ENCODE peak calls at places on chromosome 16, in seven cellular contexts. Z is Peyer's patch, Y is transverse colon, C is uterus, R is A549, K is right lobe of liver, H is prostate gland. L is an unnamed sample.

GRCh38 chr16:86303787-86304685 is 206.3 kb upstream of the FOXF1 start:
- DNase-seq in R (no peak), Y (peak; percentile 43), C (peak; percentile 68), K (no peak), Z (peak; percentile 50), H (no peak), L (no peak)

GRCh38 chr16:84582958-84583516 is 34.8 kb downstream of the COTL1 start:
- DNase-seq in H (no peak), C (no peak), R (peak; percentile 48), Z (no peak), K (no peak), Y (no peak), L (no peak)

GRCh38 chr16:46801428-46802049 is 29.4 kb downstream of the C16orf87 start:
- DNase-seq in K (no peak), C (no peak), R (peak; percentile 37), Z (no peak), Y (no peak), H (no peak), L (no peak)

GRCh38 chr16:89138843-89139520 is 32.6 kb upstream of the CDH15 start:
- DNase-seq in Z (no peak), R (no peak), K (peak; percentile 16), Y (no peak), C (no peak), H (no peak), L (no peak)

GRCh38 chr16:14531613-14532012 is 98.4 kb downstream of the PARN start:
- DNase-seq in C (no peak), K (no peak), Z (no peak), R (no peak), H (no peak), Y (no peak), L (no peak)

GRCh38 chr16:30663038-30663437 is 4.8 kb downstream of the FBRS start:
- DNase-seq in C (no peak), Z (no peak), R (no peak), Y (no peak), K (no peak), H (no peak), L (no peak)

GRCh38 chr16:10504404-10504885 is 76.0 kb downstream of the EMP2 start:
- DNase-seq in H (no peak), R (no peak), K (no peak), Y (no peak), Z (no peak), C (no peak), L (no peak)

GRCh38 chr16:89036776-89037175 is 56.9 kb upstream of the ACSF3 start:
- DNase-seq in K (no peak), C (no peak), Z (no peak), R (no peak), H (no peak), Y (no peak), L (no peak)

GRCh38 chr16:65388592-65388991 is 266.7 kb upstream of the CDH11 start:
- DNase-seq in R (no peak), K (no peak), H (no peak), C (no peak), Z (no peak), Y (no peak), L (no peak)

GRCh38 chr16:30186782-30187555 is 3.6 kb downstream of the CORO1A start:
- DNase-seq in R (peak; percentile 53), C (peak; percentile 47), H (peak; percentile 44), Y (peak; percentile 88), Z (peak; percentile 95), K (peak; percentile 67), L (peak; percentile 94)

GRCh38 chr16:1536601-1537000 is 3.1 kb downstream of the TMEM204 start:
- DNase-seq in K (no peak), H (no peak), Z (no peak), R (no peak), Y (no peak), C (no peak), L (no peak)

GRCh38 chr16:88634141-88634993 is 4.0 kb upstream of the IL17C start:
- DNase-seq in C (no peak), Z (peak; percentile 93), H (no peak), K (peak; percentile 62), R (no peak), Y (peak; percentile 74), L (peak; percentile 84)

GRCh38 chr16:89700100-89700648 is 1.3 kb downstream of the SPATA2L start:
- DNase-seq in R (peak; percentile 99), Z (peak; percentile 100), K (peak; percentile 100), C (peak; percentile 99), Y (peak; percentile 100), H (peak; percentile 100), L (peak; percentile 99)

DNA sequence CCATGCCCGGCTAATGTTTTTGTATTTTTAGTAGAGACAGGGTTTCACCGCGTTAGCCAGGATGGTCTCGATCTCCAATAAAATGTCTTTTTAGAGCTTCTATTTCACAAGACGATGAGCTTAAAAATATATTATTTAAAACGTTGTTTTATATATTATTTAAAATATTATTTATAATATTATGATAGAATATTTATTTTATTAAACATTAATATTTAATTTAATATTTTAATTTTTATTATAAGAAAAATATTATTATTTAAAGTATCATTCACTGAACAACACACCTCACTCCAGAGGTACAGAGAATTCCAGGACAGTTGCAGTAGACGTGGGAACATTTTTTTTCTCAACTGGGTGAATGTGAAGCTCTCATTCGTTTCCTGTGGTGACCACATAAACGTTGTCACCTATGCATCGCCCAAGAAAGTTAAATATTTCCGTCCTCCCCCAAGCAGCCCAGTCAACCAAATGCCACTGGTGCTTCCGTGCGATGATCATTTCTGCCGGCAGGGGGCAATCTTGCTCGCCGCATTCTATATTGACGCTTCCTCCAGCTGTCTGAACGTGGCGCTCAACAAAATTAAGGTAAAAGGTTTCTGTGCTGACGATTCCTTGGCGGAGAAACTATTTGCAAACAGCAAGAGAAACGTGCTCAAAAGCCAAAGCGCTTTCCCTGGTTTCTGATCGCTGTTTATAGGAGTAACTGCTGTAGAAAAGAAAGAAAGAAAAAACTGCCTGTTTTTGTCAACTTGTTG is 41.7 kb upstream of the PRSS54 start:
- DNase-seq in H (peak; percentile 75), Y (peak; percentile 87), K (peak; percentile 72), C (peak; percentile 78), R (peak; percentile 77), Z (peak; percentile 92), L (peak; percentile 97)
- H3K4me3 ChIP-seq in H (no peak overlapping the region), Y (peak overlapping the region; percentile 6), K (peak overlapping the region; percentile 6), C (no peak overlapping the region), R (peak overlapping the region; percentile 21), Z (peak overlapping the region; percentile 27), L (no peak overlapping the region)

GRCh38 chr16:4691666-4692412 is 1.5 kb upstream of the NUDT16L1 start:
- DNase-seq in K (peak; percentile 26), Z (no peak), H (no peak), C (peak; percentile 24), R (no peak), Y (no peak), L (peak; percentile 84)
- TF ChIP-seq POLR2A in K (no peak), Z (no peak), H (no peak), C (no peak), R (no peak), Y (no peak), L (no peak)

DNA sequence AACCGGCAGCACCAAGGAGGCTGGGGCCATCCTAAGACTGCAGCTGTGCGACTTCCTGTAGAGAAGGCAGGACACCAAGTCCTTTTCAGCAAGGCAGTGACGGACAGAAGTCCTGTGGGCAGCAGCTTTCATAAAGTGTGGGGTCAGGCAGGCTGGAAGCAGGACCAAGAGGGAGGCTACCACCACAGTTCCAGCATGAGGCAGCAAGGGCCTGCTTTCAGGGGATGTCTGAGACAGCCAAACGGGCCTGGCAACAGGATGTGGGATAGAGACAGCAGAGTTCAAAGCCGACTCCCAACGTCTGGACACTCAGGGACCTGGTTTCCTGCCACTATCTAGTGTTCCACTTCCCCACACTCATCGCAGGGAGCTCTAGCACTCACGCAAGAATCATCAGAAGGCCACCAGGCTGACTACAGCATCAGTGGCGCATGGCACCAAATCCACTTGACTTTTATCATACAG is 5.3 kb downstream of the USP7 start:
- DNase-seq in H (no peak), Z (peak; percentile 69), C (no peak), R (no peak), Y (peak; percentile 52), K (no peak), L (no peak)
- H3K4me3 ChIP-seq in H (no peak overlapping the region), Z (peak overlapping the region; percentile 12), C (no peak overlapping the region), R (no peak overlapping the region), Y (no peak overlapping the region), K (no peak overlapping the region), L (no peak overlapping the region)

DNA sequence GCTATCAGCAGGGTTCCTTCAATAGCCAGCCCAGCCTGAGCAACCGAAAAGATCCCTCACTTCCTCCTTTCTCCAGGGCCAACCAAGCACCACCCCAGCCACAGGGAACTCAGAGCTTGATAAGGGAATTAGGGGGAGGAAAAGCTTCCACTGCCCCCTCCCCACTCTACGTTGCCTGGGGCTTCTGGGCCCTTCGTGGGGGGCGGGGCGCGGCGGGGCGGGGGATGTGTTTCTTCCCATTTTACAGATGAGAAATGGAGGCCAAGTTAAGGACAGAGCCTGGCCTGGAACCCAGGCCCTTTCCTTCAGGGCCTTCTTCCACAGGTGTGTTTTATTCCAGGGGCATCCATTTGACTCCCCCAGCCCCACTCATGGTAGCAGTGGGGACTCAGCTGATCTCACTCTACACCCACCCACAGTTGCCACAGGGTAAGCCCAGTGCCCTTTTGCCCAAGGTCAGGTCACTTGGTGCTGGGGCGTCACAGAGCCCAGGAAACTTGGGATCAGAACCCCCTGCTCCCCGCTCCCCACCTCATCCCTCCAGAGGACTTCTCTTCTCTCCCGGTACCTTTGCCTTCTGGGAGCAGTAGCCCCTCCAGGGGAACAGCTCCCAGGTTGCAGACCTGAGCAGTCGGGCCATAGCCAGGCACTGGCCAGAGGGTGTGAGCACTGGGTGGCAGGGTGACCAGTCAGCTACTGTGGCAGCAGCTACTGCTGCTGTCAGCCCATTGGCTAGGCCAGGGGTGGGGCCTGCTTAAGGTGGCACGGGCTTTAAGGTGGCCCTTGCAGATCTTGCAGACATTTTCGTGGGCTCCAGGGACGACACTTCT is at the start of gene LDHD:
- DNase-seq in Z (peak; percentile 88), K (peak; percentile 92), Y (peak; percentile 90), H (peak; percentile 80), C (peak; percentile 82), R (peak; percentile 81), L (peak; percentile 93)
- TF ChIP-seq POLR2A in Z (peak; percentile 47), K (peak; percentile 94), Y (peak; percentile 96), H (peak; percentile 23), C (peak; percentile 58), R (no peak), L (no peak)

GRCh38 chr16:2963611-2964415 is at the start of gene KREMEN2:
- DNase-seq in C (no peak), R (peak; percentile 85), K (no peak), Y (peak; percentile 21), H (no peak), Z (no peak), L (no peak)
- H3K4me3 ChIP-seq in C (peak within 1 kb of the TSS; percentile 13), R (peak within 1 kb of the TSS; percentile 51), K (no peak within 1 kb of the TSS), Y (no peak within 1 kb of the TSS), H (peak within 1 kb of the TSS; percentile 4), Z (peak within 1 kb of the TSS; percentile 43), L (no peak within 1 kb of the TSS)

DNA sequence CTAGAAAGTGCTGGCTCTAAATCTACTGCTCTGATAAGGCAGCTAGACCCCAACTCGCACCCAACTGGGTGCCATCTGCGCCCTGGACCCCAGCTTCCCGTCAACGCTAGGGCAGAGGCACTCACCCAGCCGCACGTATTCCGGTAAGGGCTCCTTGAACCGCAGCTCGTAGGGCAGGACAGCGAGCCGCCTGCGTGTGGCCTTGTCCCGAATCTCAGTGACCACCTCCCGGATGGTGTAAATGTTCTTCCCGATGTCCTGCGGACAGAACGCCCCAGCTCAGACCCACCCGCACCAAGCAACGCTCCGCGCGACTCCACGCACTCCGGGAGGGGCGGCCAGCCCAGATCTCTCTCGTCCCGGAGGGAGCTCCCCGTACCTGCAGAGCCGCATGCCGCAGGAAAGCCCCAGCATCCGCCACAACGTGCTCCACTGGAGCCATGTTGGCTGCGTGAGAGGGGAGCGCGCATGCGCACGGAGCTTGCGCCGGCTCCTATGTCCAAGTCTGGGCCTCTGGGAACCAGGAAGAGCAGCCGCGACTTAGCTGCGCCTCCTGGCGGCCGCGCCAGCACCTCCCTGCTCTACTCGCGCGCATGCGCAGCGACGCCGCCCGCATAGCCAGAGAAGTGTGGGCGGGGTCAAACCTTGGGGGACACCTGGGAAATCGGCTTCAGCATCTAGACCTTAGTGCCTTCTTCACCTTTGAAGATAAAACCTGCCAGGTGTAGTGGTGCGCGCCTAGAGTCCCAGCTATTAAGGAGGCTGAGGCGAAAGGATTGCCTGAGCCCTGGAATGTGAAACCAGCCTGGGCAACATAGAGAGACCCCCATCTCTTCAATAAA is at the start of gene NOB1:
- DNase-seq in Z (peak; percentile 98), K (peak; percentile 97), R (peak; percentile 98), C (peak; percentile 94), Y (peak; percentile 97), H (peak; percentile 95), L (peak; percentile 98)
- TF ChIP-seq POLR2A in Z (peak; percentile 26), K (peak; percentile 64), R (peak; percentile 97), C (peak; percentile 65), Y (peak; percentile 64), H (peak; percentile 70), L (no peak)

L was measured in lower leg skin.